ENCODE peak calls at places on chromosomes 3 and 15, in ten cellular contexts. K, Q, W, H, A, F, G, O, J and T are unnamed samples.

GRCh38 chr3:103421460-103421859 is 986.6 kb downstream of the ZPLD1 start:
- DNase-seq in K (no peak), Q (no peak), W (no peak), H (no peak), A (no peak), F (no peak), G (no peak), O (no peak), J (no peak), T (no peak)

GRCh38 chr3:141302364-141303141 is 65.8 kb upstream of the ZBTB38 start:
- DNase-seq in K (peak; percentile 86), Q (no peak), W (no peak), H (no peak), A (peak; percentile 46), F (no peak), G (no peak), O (no peak), J (peak; percentile 59), T (no peak)

GRCh38 chr3:18444597-18445420 is 19.7 kb upstream of the SATB1 start:
- DNase-seq in K (peak; percentile 64), Q (peak; percentile 77), W (peak; percentile 67), H (peak; percentile 62), A (peak; percentile 45), F (peak; percentile 57), G (peak; percentile 84), O (peak; percentile 87), J (no peak), T (peak; percentile 93)

GRCh38 chr3:71721721-71722157 is 3.5 kb downstream of the EIF4E3 start:
- DNase-seq in K (no peak), Q (no peak), W (no peak), H (peak; percentile 13), A (no peak), F (no peak), G (no peak), O (no peak), J (no peak), T (no peak)

GRCh38 chr3:33658971-33659848 is 58.8 kb downstream of the CLASP2 start:
- DNase-seq in K (peak; percentile 87), Q (peak; percentile 65), W (peak; percentile 75), H (no peak), A (peak; percentile 65), F (peak; percentile 81), G (peak; percentile 89), O (peak; percentile 84), J (peak; percentile 26), T (peak; percentile 63)

GRCh38 chr3:153210116-153210515 is 48.1 kb downstream of the RAP2B start:
- DNase-seq in K (no peak), Q (no peak), W (no peak), H (no peak), A (no peak), F (no peak), G (peak; percentile 67), O (peak; percentile 63), J (no peak), T (peak; percentile 31)

GRCh38 chr15:69305933-69306568 is 7.3 kb downstream of the PAQR5 start:
- DNase-seq in K (peak; percentile 20), Q (no peak), W (no peak), H (no peak), A (no peak), F (no peak), G (peak; percentile 29), O (no peak), J (no peak), T (no peak)

GRCh38 chr15:90869601-90870353 is 1.4 kb downstream of the FURIN start:
- DNase-seq in K (peak; percentile 79), Q (peak; percentile 60), W (peak; percentile 90), H (no peak), A (peak; percentile 85), F (no peak), G (peak; percentile 96), O (peak; percentile 90), J (no peak), T (peak; percentile 70)

GRCh38 chr15:80609512-80609946 is 85.6 kb upstream of the ABHD17C start:
- DNase-seq in K (no peak), Q (no peak), W (no peak), H (no peak), A (no peak), F (no peak), G (no peak), O (no peak), J (no peak), T (no peak)

GRCh38 chr3:152253514-152253913 is 15.2 kb upstream of the MBNL1 start:
- DNase-seq in K (no peak), Q (no peak), W (no peak), H (no peak), A (no peak), F (no peak), G (no peak), O (no peak), J (no peak), T (no peak)

GRCh38 chr3:172447611-172448579 is at the start of gene GHSR:
- DNase-seq in K (no peak), Q (no peak), W (no peak), H (no peak), A (no peak), F (no peak), G (peak; percentile 1), O (peak; percentile 55), J (no peak), T (peak; percentile 58)

GRCh38 chr3:110579841-110580550 is 491.6 kb upstream of the NECTIN3 start:
- DNase-seq in K (no peak), Q (no peak), W (no peak), H (no peak), A (no peak), F (no peak), G (no peak), O (no peak), J (no peak), T (no peak)

GRCh38 chr3:51773529-51773928 is 5.5 kb downstream of the IQCF6 start:
- DNase-seq in K (no peak), Q (no peak), W (no peak), H (no peak), A (no peak), F (no peak), G (peak; percentile 39), O (no peak), J (no peak), T (no peak)

GRCh38 chr15:77014137-77015081 is 19.5 kb downstream of the PSTPIP1 start:
- DNase-seq in K (no peak), Q (no peak), W (peak; percentile 63), H (no peak), A (no peak), F (no peak), G (no peak), O (no peak), J (no peak), T (peak; percentile 50)

DNA sequence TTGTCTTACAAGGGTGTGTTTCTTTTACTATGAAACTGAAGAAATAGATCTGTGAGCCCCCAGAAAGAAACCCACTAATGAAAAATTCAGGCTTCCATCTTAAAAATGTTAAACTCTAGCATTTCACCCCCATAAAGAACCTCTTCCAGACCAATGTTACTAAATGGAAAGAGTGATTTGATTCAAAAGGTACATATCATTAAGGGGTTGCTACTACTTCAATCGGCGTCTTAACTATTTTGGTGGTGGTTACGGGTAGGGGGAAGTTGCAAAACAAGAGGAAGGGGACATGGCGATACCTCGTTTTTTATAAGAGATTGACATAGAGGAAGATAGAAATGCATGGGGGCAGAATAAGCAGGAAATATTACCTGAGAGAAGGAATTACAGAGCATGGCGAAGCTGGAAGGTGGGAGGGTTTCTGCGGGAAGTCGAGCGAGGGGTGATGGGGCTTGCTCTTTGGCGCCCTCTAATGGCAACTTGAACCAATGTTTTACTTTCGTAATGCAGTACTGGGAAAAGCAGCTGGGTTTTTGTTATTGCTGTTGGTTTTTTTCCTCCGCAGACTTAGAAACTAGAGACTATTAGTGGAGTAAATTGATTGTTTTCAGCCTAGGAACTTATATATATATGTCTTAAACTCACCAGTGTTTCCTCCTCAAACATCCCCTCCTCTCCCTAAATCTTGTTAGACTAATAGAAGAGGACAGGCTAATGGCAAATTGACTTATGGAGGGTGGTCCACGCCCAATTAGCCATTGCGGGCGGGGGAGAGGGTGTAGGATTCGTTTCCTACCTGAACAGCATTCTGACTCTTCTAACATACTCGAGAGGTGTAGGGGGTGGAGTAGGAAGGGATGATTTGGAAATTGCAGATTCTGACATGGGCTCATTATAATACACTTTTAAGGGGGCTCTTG is 11.3 kb upstream of the SOX2 start:
- DNase-seq in K (peak; percentile 56), Q (peak; percentile 64), W (no peak), H (peak; percentile 23), A (no peak), F (peak; percentile 71), G (peak; percentile 86), O (peak; percentile 89), J (no peak), T (peak; percentile 75)
- H3K4me3 ChIP-seq in K (no peak overlapping the region), Q (peak overlapping the region; percentile 2), W (no peak overlapping the region), H (peak overlapping the region; percentile 19), A (no peak overlapping the region), F (no peak overlapping the region), G (no peak overlapping the region), O (no peak overlapping the region), J (no peak overlapping the region), T (peak overlapping the region; percentile 12)

DNA sequence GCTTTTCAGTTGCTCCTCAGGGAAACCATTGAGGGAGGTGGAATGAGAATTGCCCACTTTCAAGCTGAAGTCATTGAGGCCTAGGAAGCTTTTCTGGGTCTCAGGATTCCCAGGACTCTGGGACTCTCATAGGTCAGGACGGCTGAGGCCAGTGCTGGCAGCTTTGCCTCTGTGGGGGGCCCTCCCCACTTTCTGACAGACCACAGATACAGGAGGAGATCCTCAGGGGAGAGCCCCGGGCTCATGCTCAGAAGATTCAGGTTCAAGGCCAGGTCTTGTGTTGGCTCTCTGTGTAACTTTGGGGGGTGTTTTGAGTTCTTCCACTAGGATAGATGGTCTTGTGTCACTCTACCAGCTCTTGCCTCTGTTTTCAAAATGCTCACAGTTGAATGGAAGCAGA is 50.0 kb downstream of the SMAD6 start:
- DNase-seq in K (no peak), Q (no peak), W (no peak), H (no peak), A (no peak), F (no peak), G (no peak), O (no peak), J (no peak), T (no peak)
- H3K36me3 ChIP-seq in K (no peaks in the 10 kb centered on the region), Q (no peaks in the 10 kb centered on the region), W (peaks cover 9% of the 10 kb centered on the region), H (no peaks in the 10 kb centered on the region), A (no peaks in the 10 kb centered on the region), F (peaks cover 18% of the 10 kb centered on the region), G (peaks cover 28% of the 10 kb centered on the region), O (peaks cover 90% of the 10 kb centered on the region), J (peaks cover 6% of the 10 kb centered on the region), T (no peaks in the 10 kb centered on the region)

DNA sequence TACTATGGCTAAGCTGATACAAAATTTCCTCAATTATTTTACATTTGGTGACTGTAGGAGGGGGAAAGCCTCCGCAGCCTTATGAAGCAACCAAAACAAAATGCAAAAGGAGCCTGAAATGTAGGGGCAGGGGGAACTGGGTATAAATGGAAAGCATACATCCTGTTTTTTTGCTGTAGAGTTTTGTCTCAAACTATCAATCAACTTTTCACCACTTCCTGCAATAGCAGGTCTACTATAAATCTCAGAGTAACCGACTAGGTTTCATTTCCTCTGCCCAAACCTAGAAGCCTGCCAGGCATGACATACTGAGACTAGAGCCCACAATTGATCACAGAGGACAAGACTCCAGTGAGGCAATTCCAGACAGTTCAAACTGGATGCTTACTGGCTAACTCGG is 91.3 kb downstream of the SHQ1 start:
- DNase-seq in K (no peak), Q (no peak), W (no peak), H (no peak), A (no peak), F (no peak), G (no peak), O (no peak), J (no peak), T (no peak)
- H3K4me3 ChIP-seq in K (no peak overlapping the region), Q (no peak overlapping the region), W (no peak overlapping the region), H (peak overlapping the region; percentile 16), A (no peak overlapping the region), F (no peak overlapping the region), G (no peak overlapping the region), O (no peak overlapping the region), J (no peak overlapping the region), T (no peak overlapping the region)

GRCh38 chr3:47613723-47614122 is 35.1 kb upstream of the CSPG5 start:
- DNase-seq in K (no peak), Q (no peak), W (no peak), H (no peak), A (no peak), F (no peak), G (peak; percentile 14), O (no peak), J (no peak), T (no peak)
- H3K36me3 ChIP-seq in K (no peaks in the 10 kb centered on the region), Q (no peaks in the 10 kb centered on the region), W (peaks cover 53% of the 10 kb centered on the region), H (peaks cover 36% of the 10 kb centered on the region), A (peaks cover 47% of the 10 kb centered on the region), F (peaks cover 83% of the 10 kb centered on the region), G (peaks cover 9% of the 10 kb centered on the region), O (peaks cover 91% of the 10 kb centered on the region), J (peaks cover 4% of the 10 kb centered on the region), T (peaks cover 28% of the 10 kb centered on the region)